ENCODE peak calls at places on chromosomes 5 and 9, in four cellular contexts. T is GM12878, U is K562, W is HepG2. B is an unnamed sample.

GRCh38 chr5:169178754-169179153 is 122.2 kb downstream of the SLIT3 start:
- DNase-seq in T (no peak), U (no peak), W (no peak), B (no peak)

GRCh38 chr5:179867476-179867875 is 8.9 kb upstream of the MRNIP start:
- DNase-seq in T (no peak), U (no peak), W (no peak), B (no peak)

GRCh38 chr5:5191906-5192305 is 51.8 kb downstream of the ADAMTS16 start:
- DNase-seq in T (no peak), U (no peak), W (no peak), B (no peak)

GRCh38 chr9:128286435-128286834 is 10.4 kb downstream of the SWI5 start:
- DNase-seq in T (no peak), U (no peak), W (no peak), B (no peak)

GRCh38 chr9:76877961-76878360 is 28.0 kb downstream of the PRUNE2 start:
- DNase-seq in T (no peak), U (no peak), W (no peak), B (no peak)

GRCh38 chr9:114827658-114828360 is 22.0 kb upstream of the TNFSF15 start:
- DNase-seq in T (no peak), U (no peak), W (no peak), B (no peak)

GRCh38 chr5:174371600-174372094 is 326.1 kb downstream of the NSG2 start:
- DNase-seq in T (no peak), U (no peak), W (no peak), B (no peak)

GRCh38 chr5:79840085-79840990 is 150.7 kb downstream of the CMYA5 start:
- DNase-seq in T (no peak), U (no peak), W (no peak), B (no peak)

GRCh38 chr5:88792144-88792840 is 90.7 kb downstream of the MEF2C start:
- DNase-seq in T (no peak), U (no peak), W (no peak), B (no peak)

GRCh38 chr5:138354926-138355378 is 2.5 kb downstream of the KDM3B start:
- DNase-seq in T (peak; percentile 76), U (peak; percentile 92), W (peak; percentile 67), B (no peak)

GRCh38 chr5:137400571-137400970 is 98.6 kb downstream of the SPOCK1 start:
- DNase-seq in T (no peak), U (no peak), W (no peak), B (no peak)

GRCh38 chr5:149049371-149049781 is 13.5 kb downstream of the SH3TC2 start:
- DNase-seq in T (no peak), U (no peak), W (peak; percentile 47), B (no peak)

GRCh38 chr9:19271081-19271480 is 40.6 kb downstream of the DENND4C start:
- DNase-seq in T (no peak), U (no peak), W (no peak), B (no peak)

GRCh38 chr9:116639251-116639741 is 47.8 kb upstream of the TRIM32 start:
- DNase-seq in T (no peak), U (no peak), W (no peak), B (no peak)

GRCh38 chr9:93591706-93592388 is 15.5 kb downstream of the PHF2 start:
- DNase-seq in T (no peak), U (no peak), W (no peak), B (peak; percentile 45)

GRCh38 chr9:126301985-126302603 is 24.5 kb upstream of the MVB12B start:
- DNase-seq in T (no peak), U (peak; percentile 44), W (peak; percentile 69), B (peak; percentile 31)

GRCh38 chr5:127878174-127878750 is 175.1 kb downstream of the CCDC192 start:
- DNase-seq in T (no peak), U (peak; percentile 26), W (peak; percentile 36), B (peak; percentile 67)

GRCh38 chr5:138438724-138439536 is at the start of gene REEP2:
- DNase-seq in T (no peak), U (peak; percentile 78), W (no peak), B (peak; percentile 34)

GRCh38 chr5:124034301-124034700 is 522.3 kb downstream of the CSNK1G3 start:
- DNase-seq in T (no peak), U (no peak), W (no peak), B (no peak)

GRCh38 chr5:33195431-33196128 is 245.2 kb upstream of the TARS1 start:
- DNase-seq in T (no peak), U (no peak), W (no peak), B (no peak)

GRCh38 chr9:36878986-36879982 is 154.8 kb downstream of the PAX5 start:
- DNase-seq in T (no peak), U (peak; percentile 26), W (no peak), B (no peak)

GRCh38 chr5:106874974-106875373 is 795.8 kb downstream of the EFNA5 start:
- DNase-seq in T (no peak), U (no peak), W (no peak), B (no peak)

GRCh38 chr9:23824241-23825142 is 1.5 kb downstream of the ELAVL2 start:
- DNase-seq in T (no peak), U (no peak), W (no peak), B (no peak)

GRCh38 chr5:55694152-55694830 is 17.8 kb downstream of the SLC38A9 start:
- DNase-seq in T (no peak), U (no peak), W (peak; percentile 34), B (no peak)

GRCh38 chr9:28808042-28808441 is 1234.8 kb upstream of the C9orf72 start:
- DNase-seq in T (no peak), U (no peak), W (no peak), B (no peak)

GRCh38 chr9:4297795-4298254 is 2.0 kb downstream of the GLIS3 start:
- DNase-seq in T (no peak), U (peak; percentile 4), W (peak; percentile 39), B (no peak)

GRCh38 chr5:147578228-147579024 is 68.6 kb upstream of the DPYSL3 start:
- DNase-seq in T (no peak), U (no peak), W (peak; percentile 41), B (no peak)

GRCh38 chr5:12876541-12877298 is 972.5 kb upstream of the CTNND2 start:
- DNase-seq in T (no peak), U (no peak), W (no peak), B (no peak)

GRCh38 chr5:173858675-173859121 is 29.5 kb upstream of the CPEB4 start:
- DNase-seq in T (no peak), U (no peak), W (no peak), B (no peak)

GRCh38 chr9:124353811-124354274 is 61.4 kb downstream of the PSMB7 start:
- DNase-seq in T (no peak), U (no peak), W (no peak), B (no peak)

GRCh38 chr5:53071738-53072137 is 37.8 kb downstream of the MOCS2 start:
- DNase-seq in T (no peak), U (no peak), W (no peak), B (no peak)

DNA sequence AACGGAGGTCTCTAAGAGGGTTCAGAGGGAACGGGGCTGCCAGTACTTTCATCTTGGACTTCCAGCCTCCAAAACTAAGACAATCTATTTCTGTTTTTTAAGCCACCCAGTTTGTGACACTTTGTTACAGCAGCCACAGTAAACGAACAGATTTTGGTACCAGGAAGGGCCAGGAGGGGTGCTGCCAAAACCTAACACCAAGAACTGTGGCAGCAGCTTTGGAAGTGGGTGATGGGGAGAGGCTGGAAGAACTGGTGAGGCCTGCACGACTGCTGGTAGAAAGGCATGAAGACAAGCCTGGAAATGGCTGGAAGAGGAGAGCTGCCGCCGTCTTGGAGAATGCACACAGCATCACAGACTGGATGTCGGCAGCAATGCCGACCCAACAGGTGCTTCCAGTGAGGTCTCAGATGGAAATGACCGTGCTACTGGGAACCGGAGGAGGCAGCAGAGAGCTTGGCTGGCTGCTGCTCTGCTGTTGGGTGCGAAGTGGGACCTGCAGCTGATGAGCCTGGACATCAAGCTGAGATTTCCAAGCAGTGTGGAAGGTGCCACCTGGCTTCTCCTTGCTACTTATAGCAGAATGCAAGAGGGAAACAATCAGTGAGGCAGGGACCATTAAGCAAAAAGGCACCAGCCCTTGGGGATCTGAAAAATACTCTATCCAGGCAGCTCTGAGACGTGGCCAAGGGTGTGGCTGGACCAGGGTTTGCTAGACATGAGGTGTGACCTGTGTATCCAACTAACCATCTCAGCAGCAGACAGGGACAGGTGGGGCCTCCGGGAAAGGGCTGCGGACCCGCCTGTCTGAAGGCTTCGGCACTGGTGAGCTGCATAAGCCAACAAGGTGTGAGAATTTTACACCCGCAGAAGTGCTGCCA is 4.7 kb upstream of the TMEM210 start:
- DNase-seq in T (no peak), U (peak; percentile 73), W (peak; percentile 49), B (no peak)
- TF ChIP-seq CREB1 in T (no peak), U (peak; percentile 44), W (no peak), B (no peak)

DNA sequence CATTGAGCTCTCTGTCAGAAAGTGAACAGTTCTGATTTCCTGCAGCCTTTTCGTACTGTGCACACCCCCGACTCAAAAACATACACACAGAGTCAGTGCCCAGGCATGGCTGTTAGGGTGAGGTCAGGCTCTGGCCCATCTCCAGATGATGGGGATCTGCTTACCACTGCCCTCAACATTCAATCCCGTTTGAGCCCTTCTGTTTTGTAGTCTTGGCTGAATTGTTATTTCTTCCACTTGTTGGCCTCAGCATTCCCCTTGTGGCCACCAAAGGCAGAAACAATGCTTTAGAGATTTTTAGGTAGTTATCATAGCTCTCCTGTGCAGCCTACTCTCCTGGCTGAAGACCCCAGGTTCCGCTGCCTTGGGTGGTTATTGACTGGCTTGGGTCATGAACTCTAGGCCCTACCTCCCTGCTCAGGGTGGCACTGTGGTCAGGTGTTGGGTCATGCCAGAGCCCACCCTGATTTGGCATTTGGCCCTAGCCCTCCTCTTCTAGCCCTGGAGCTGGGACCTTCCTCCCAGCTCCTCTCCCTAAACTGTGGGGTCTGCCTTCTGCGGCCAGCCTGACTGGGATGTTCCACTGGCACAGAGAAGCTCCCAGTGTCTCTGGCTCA is 7.8 kb upstream of the MYOZ3 start:
- DNase-seq in T (no peak), U (no peak), W (no peak), B (no peak)
- TF ChIP-seq TAF1 in T (no peak), U (no peak), W (no peak), B (no peak)

DNA sequence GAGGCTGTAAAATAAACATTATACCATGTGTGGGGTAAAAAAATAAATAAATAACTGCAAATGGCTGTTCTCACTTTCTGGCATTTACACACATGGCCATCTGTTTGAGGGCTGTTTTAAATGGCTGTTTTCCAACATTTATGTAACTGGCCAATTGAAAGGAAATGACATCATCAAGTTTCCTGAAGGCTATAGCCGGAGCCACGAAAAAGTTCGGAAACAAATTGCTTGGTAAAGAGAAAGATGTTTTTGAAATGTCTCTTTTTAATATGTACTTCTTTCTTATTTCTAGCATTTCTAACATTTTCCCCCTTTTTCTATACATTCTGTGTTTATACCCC is 95.4 kb upstream of the DAB2 start:
- DNase-seq in T (no peak), U (no peak), W (no peak), B (no peak)
- TF ChIP-seq CREB1 in T (no peak), U (no peak), W (peak; percentile 7), B (no peak)

GRCh38 chr5:10453564-10453963 is 11.9 kb downstream of the ROPN1L start:
- DNase-seq in T (no peak), U (no peak), W (no peak), B (no peak)
- TF ChIP-seq TAF1 in T (no peak), U (no peak), W (no peak), B (no peak)

DNA sequence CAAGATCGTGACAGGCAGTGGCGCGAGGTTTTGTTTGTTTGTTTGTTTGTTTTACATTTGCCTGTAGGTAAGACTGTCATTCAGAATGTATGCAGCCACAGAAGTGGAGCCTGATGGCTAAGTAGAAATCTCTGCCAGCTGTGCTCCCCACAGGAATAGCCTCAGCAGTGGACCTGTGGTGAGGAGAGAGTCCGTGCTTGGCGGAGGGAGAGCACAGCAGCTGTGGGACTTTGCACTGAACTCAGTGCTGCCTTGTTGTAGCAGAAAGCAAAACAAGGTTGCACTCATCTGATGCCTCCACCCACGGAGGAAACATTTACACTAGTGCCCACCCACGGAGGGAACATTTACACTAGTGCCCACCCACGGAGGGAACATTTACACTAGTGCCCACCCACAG is 4.4 kb upstream of the ZNF782 start:
- DNase-seq in T (no peak), U (no peak), W (peak; percentile 40), B (no peak)
- TF ChIP-seq CREB1 in T (no peak), U (no peak), W (no peak), B (no peak)